ENCODE peak calls at places on chromosomes 7 and 10, in ten cellular contexts. O is GM23338, P is A549, Q is SJSA1, Z is HepG2, R is IMR-90, H is stomach, F is Caco-2, X is right lobe of liver, U is transverse colon. L is an unnamed sample.

GRCh38 chr7:94449151-94449725 is 54.5 kb downstream of the COL1A2 start:
- DNase-seq in Z (peak), O (peak), Q (peak), U (no peak), F (no peak), H (no peak), X (no peak), R (peak), P (peak), L (no peak)

GRCh38 chr10:132833421-132834111 is 47.6 kb upstream of the NKX6-2 start:
- DNase-seq in U (no peak), F (no peak), O (no peak), P (no peak), X (no peak), H (no peak), Q (no peak), Z (no peak), R (no peak), L (no peak)

GRCh38 chr10:130717088-130717487 is 580.9 kb downstream of the GLRX3 start:
- DNase-seq in U (no peak), P (no peak), R (no peak), X (no peak), Q (no peak), Z (no peak), H (no peak), F (no peak), O (no peak), L (no peak)

GRCh38 chr7:140058517-140058916 is 4.2 kb downstream of the PARP12 start:
- DNase-seq in Q (no peak), F (no peak), P (no peak), X (no peak), Z (no peak), H (no peak), O (no peak), R (no peak), U (no peak), L (no peak)

GRCh38 chr7:113015038-113015645 is 71.5 kb downstream of the GPR85 start:
- DNase-seq in X (no peak), F (no peak), P (peak), Q (peak), R (peak), Z (peak), O (peak), H (no peak), U (no peak), L (no peak)

GRCh38 chr7:90540406-90540805 is 55.7 kb upstream of the CDK14 start:
- DNase-seq in R (no peak), X (no peak), P (no peak), F (no peak), H (no peak), Z (no peak), U (peak), Q (no peak), O (no peak), L (no peak)

GRCh38 chr7:3923307-3923918 is 622.4 kb downstream of the SDK1 start:
- DNase-seq in Z (no peak), R (no peak), P (no peak), F (no peak), Q (no peak), O (no peak), H (no peak), X (no peak), U (no peak), L (no peak)

GRCh38 chr10:36946598-36946997 is 178.8 kb upstream of the ANKRD30A start:
- DNase-seq in F (no peak), O (no peak), Q (no peak), U (no peak), P (no peak), H (no peak), Z (no peak), R (no peak), X (no peak), L (no peak)

GRCh38 chr10:122020202-122020601 is 31.2 kb downstream of the TACC2 start:
- DNase-seq in Z (no peak), H (no peak), P (no peak), R (no peak), F (no peak), Q (no peak), U (no peak), O (no peak), X (no peak), L (no peak)

GRCh38 chr10:94343159-94343558 is 19.6 kb downstream of the NOC3L start:
- DNase-seq in Z (no peak), H (no peak), O (no peak), U (no peak), R (peak), P (no peak), F (no peak), X (no peak), Q (no peak), L (no peak)

GRCh38 chr10:7327885-7328284 is 82.9 kb downstream of the SFMBT2 start:
- DNase-seq in Q (no peak), X (no peak), P (peak), U (no peak), H (no peak), F (no peak), O (no peak), R (no peak), Z (no peak), L (no peak)

GRCh38 chr10:50325449-50326188 is 74.3 kb upstream of the ASAH2 start:
- DNase-seq in U (peak), X (no peak), R (peak), P (peak), F (no peak), O (peak), Z (no peak), Q (peak), H (peak), L (no peak)

GRCh38 chr10:100825946-100826660 is 80.7 kb downstream of the PAX2 start:
- DNase-seq in H (no peak), P (no peak), U (no peak), Z (no peak), X (no peak), O (no peak), R (no peak), F (no peak), Q (no peak), L (no peak)

GRCh38 chr7:123538189-123538714 is 3.9 kb upstream of the IQUB start:
- DNase-seq in P (peak), U (no peak), H (no peak), F (no peak), Q (peak), R (peak), O (no peak), Z (no peak), X (no peak), L (no peak)

GRCh38 chr7:91541641-91542040 is 277.4 kb downstream of the FZD1 start:
- DNase-seq in O (no peak), Q (no peak), X (no peak), Z (no peak), P (no peak), R (no peak), F (no peak), H (no peak), U (no peak), L (no peak)

GRCh38 chr10:19788075-19788686 is 28.1 kb upstream of the PLXDC2 start:
- DNase-seq in R (peak), Q (peak), P (peak), F (no peak), U (peak), Z (peak), H (no peak), X (no peak), O (peak), L (no peak)

DNA sequence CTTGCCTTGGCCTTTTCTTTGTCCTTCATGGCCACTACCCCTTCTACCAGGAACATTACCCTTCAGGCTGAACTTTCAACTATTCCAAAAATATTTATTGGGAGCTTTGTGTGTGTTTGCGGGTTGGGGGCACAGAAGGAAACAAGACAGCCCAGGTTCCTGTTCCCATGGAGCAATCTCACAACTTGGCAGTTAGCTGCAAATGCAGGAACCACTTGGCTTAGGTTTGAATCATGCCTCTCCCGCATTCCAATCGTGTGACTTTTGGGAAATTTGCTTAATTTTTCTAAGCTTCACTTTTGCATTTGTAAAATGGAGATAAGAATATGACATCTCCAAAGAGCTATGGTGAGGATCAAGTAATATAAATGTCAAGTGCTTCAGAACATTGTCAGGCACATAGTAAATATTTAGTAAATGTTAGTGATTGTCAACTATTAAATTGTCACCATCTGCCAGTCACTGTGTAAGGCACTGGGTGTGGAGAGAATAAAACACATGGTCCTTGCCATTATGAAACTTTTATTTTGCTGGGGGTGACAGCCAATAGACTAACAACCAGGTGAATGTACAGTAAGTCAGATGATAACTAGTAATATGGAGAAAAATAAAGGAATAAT is 277.1 kb downstream of the SNX13 start:
- DNase-seq in P (peak), R (peak), Z (no peak), F (no peak), U (no peak), X (no peak), O (no peak), H (no peak), Q (peak), L (no peak)
- H3K4me3 ChIP-seq in P (no peak), R (no peak), Z (no peak), F (no peak), U (no peak), X (no peak), O (no peak), H (no peak), Q (no peak), L (no peak)

DNA sequence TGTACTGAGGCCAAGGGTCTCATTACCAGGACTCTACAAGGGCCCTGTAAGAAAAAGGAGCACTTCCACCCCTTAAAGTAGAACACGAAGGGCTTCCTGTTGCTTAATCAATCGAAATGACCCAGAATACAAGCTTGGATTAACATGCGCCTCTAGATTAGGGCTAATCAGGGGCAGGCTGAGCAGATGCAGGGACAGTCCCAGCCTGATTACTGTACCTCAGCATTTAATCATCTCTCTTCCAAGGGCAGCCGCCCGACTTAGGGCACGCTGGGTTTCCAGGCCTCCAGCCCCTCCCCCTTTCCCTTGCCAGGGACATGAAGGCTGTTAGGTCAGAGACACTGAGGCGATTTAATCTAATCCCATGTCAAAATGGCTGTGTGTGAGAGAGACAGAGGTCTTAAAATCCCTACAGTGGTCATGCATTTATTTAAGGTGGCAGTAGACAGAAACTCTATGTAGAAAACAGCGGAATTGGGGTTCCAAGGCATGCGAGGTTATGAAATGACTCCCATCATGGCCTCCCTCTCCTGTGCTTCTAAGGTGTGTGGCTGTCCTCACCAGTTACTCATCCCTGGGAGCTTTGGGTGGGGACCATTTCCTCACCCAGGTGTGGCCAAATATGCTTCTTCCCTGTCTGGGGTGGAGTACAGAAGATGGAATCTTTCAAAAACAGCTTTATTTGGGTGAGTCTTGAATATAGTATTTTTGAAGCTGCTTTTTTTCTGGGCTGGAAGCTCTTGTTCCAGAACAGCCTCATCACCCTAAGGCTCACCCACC is 138.8 kb downstream of the NRF1 start:
- DNase-seq in U (no peak), O (no peak), Q (no peak), Z (no peak), X (no peak), P (no peak), F (no peak), H (no peak), R (no peak), L (no peak)
- H3K4me3 ChIP-seq in U (no peak), O (no peak), Q (no peak), Z (no peak), X (no peak), P (no peak), F (no peak), H (no peak), R (no peak), L (no peak)

DNA sequence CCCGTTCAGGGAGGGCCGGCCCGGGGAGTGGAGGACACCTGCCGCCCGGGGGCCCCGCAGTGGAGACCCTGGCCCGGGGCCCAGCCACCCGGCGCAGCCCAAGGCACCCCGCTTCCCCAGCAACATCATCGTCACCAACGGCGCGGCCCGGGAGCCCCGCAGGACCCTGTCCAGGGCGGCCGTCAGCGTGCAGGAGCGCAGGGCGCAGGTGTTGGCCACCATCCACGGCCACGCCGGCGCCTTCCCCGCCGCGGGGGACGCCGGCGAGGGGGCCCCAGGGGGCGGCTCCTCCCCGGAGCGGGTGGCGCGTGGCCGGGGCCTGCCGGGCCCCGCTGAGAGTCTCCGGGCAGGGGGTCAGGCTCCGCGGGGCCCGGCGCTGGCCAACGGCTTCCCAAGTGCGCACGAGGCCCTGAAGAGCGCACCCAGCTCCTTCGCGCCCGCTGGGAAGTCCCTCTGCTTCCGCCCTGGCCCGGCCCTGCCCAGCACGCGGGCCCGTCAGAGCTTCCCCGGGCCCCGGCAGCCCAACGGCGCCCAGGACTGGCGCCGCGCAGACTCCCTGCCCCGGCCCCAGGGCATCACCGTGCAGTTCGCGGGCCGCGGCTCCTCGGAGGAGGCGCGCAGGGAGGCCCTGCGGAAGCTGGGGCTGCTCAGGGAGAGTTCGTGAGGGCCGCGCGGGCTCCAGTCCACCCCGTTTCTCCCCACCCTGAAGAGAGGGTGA is 46.7 kb downstream of the PROSER2 start:
- DNase-seq in O (peak), X (peak), Z (no peak), H (no peak), Q (no peak), R (no peak), P (no peak), U (no peak), F (no peak), L (no peak)
- H3K4me3 ChIP-seq in O (peak), X (no peak), Z (no peak), H (peak), Q (no peak), R (no peak), P (no peak), U (peak), F (no peak), L (no peak)

GRCh38 chr7:44094365-44094764 is 9.8 kb upstream of the AEBP1 start:
- DNase-seq in P (no peak), H (no peak), R (no peak), Z (no peak), F (no peak), Q (no peak), U (no peak), O (no peak), X (no peak), L (no peak)
- H3K4me3 ChIP-seq in P (no peak), H (no peak), R (no peak), Z (no peak), F (no peak), Q (no peak), U (no peak), O (no peak), X (no peak), L (no peak)

GRCh38 chr10:102117391-102118159 is 2.6 kb downstream of the LDB1 start:
- DNase-seq in U (peak), F (no peak), R (peak), P (peak), Z (peak), Q (peak), H (peak), O (peak), X (peak), L (peak)

GRCh38 chr10:102113956-102114857 is 6.0 kb downstream of the LDB1 start:
- DNase-seq in Q (peak), P (no peak), U (peak), Z (no peak), R (no peak), F (no peak), X (peak), H (peak), O (peak), L (peak)

GRCh38 chr10:102113261-102113955 is 6.8 kb downstream of the LDB1 start:
- DNase-seq in O (no peak), Z (no peak), X (no peak), P (no peak), H (no peak), F (no peak), R (no peak), U (no peak), Q (no peak), L (no peak)

GRCh38 chr10:102114861-102115618 is 5.1 kb downstream of the LDB1 start:
- DNase-seq in Z (peak), P (peak), U (peak), O (peak), R (peak), X (peak), F (peak), H (peak), Q (peak), L (peak)

DNA sequence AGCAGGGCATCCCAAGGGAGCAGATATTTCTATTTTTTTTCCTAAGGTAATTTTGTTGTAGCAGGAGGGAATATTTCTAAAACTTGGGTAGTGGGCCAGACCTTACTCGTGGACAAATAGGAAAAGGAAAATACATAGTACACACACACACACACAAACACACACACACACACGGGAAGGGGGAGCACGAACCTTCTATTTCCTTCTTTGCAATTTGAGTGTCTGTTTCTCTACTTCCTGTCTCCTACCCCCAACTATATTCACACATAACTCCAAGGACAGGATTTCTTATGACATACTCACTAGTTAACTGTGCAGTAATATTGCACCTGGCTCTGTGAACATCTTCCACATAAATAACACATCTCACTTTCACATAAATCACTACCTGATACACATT is 4.4 kb downstream of the LDB1 start:
- DNase-seq in F (no peak), H (no peak), U (no peak), Z (no peak), P (no peak), X (no peak), Q (no peak), R (peak), O (no peak), L (no peak)
- H3K4me3 ChIP-seq in F (no peak), H (peak), U (peak), Z (no peak), P (no peak), X (no peak), Q (no peak), R (no peak), O (peak), L (no peak)

GRCh38 chr10:79246606-79247275 is 100.5 kb upstream of the PPIF start:
- DNase-seq in R (no peak), U (no peak), P (no peak), X (peak), Z (no peak), F (no peak), O (no peak), Q (no peak), H (no peak), L (peak)

GRCh38 chr10:79245539-79246208 is 101.6 kb upstream of the PPIF start:
- DNase-seq in Z (no peak), O (no peak), F (no peak), H (no peak), U (no peak), P (no peak), X (no peak), Q (no peak), R (no peak), L (no peak)

GRCh38 chr10:79244841-79245504 is 102.3 kb upstream of the PPIF start:
- DNase-seq in P (no peak), X (no peak), F (no peak), U (peak), R (no peak), Q (no peak), Z (no peak), O (no peak), H (no peak), L (no peak)

GRCh38 chr10:79247373-79248137 is 99.7 kb upstream of the PPIF start:
- DNase-seq in P (no peak), Q (no peak), R (no peak), O (no peak), U (no peak), F (no peak), Z (no peak), H (no peak), X (no peak), L (no peak)

DNA sequence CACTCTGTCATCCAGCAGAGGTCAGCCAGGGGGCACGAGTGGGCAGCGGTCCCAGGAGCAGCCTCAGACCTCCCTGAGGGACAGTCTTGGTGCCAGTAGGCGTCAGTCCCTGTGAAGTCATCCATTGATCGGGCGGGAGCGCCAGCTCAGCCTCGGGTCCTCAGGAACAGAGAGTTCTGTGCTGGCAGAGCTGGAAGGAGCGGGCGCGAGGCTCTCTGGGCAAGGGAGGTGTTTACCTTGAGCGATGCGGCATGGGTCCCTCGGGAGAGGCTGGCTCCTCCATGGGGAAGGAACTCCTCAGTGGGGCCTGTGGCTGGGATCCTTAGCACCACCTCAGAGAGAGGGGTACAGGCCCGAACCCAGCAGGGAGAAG is 101.1 kb upstream of the PPIF start:
- DNase-seq in Z (no peak), X (peak), Q (no peak), H (peak), U (no peak), R (no peak), P (no peak), F (no peak), O (no peak), L (peak)
- H3K4me3 ChIP-seq in Z (no peak), X (no peak), Q (no peak), H (no peak), U (no peak), R (no peak), P (no peak), F (no peak), O (no peak), L (no peak)